ENCODE peak calls at places on chromosomes 2 and 18, in six cellular contexts. C is lower leg skin, S is sigmoid colon, Q is tibial nerve, N is NB4, J is IMR-90. L is an unnamed sample.

GRCh38 chr2:62738981-62739936 is 33.7 kb downstream of the EHBP1 start:
- DNase-seq in C (no peak), S (no peak), Q (no peak), N (no peak), J (no peak), L (no peak)

GRCh38 chr2:95289251-95289650 is 7.9 kb upstream of the KCNIP3 start:
- DNase-seq in C (no peak), S (no peak), Q (no peak), N (no peak), J (no peak), L (no peak)

GRCh38 chr2:74847075-74847858 is 13.3 kb downstream of the HK2 start:
- DNase-seq in C (no peak), S (no peak), Q (no peak), N (peak), J (peak), L (no peak)

GRCh38 chr2:37555457-37555856 is 116.0 kb downstream of the CDC42EP3 start:
- DNase-seq in C (no peak), S (no peak), Q (no peak), N (peak), J (no peak), L (no peak)

GRCh38 chr18:72895548-72895947 is 27.8 kb upstream of the NETO1 start:
- DNase-seq in C (no peak), S (no peak), Q (no peak), N (no peak), J (no peak), L (no peak)

GRCh38 chr18:78406743-78407455 is 572.7 kb upstream of the SALL3 start:
- DNase-seq in C (no peak), S (no peak), Q (no peak), N (peak), J (no peak), L (no peak)

GRCh38 chr2:233331536-233331935 is 22.8 kb upstream of the DGKD start:
- DNase-seq in C (peak), S (peak), Q (peak), N (peak), J (no peak), L (no peak)

GRCh38 chr2:157182204-157182709 is 75.2 kb upstream of the GALNT5 start:
- DNase-seq in C (no peak), S (no peak), Q (no peak), N (no peak), J (peak), L (no peak)

GRCh38 chr2:80311304-80311703 is 6.8 kb upstream of the LRRTM1 start:
- DNase-seq in C (no peak), S (no peak), Q (no peak), N (no peak), J (no peak), L (no peak)

GRCh38 chr2:64837925-64838641 is 151.1 kb upstream of the SLC1A4 start:
- DNase-seq in C (no peak), S (peak), Q (no peak), N (peak), J (no peak), L (no peak)

GRCh38 chr18:47997338-47997780 is 66.9 kb upstream of the SMAD2 start:
- DNase-seq in C (no peak), S (no peak), Q (no peak), N (peak), J (no peak), L (no peak)

GRCh38 chr2:140498360-140498759 is 1632.5 kb downstream of the LRP1B start:
- DNase-seq in C (no peak), S (no peak), Q (no peak), N (no peak), J (no peak), L (no peak)

GRCh38 chr2:72932045-72932444 is 14.7 kb downstream of the EMX1 start:
- DNase-seq in C (no peak), S (no peak), Q (no peak), N (no peak), J (peak), L (peak)

GRCh38 chr18:8991131-8991530 is 111.4 kb upstream of the NDUFV2 start:
- DNase-seq in C (no peak), S (no peak), Q (no peak), N (no peak), J (no peak), L (no peak)

GRCh38 chr2:160287476-160287875 is 87.4 kb upstream of the ITGB6 start:
- DNase-seq in C (no peak), S (no peak), Q (no peak), N (no peak), J (peak), L (no peak)

GRCh38 chr2:119940856-119941255 is 72.0 kb upstream of the EPB41L5 start:
- DNase-seq in C (no peak), S (no peak), Q (no peak), N (no peak), J (no peak), L (no peak)

GRCh38 chr2:144114761-144115160 is 405.2 kb downstream of the ZEB2 start:
- DNase-seq in C (no peak), S (no peak), Q (no peak), N (no peak), J (peak), L (no peak)

GRCh38 chr2:191176801-191177438 is 26.1 kb upstream of the STAT4 start:
- DNase-seq in C (no peak), S (no peak), Q (no peak), N (no peak), J (no peak), L (no peak)

GRCh38 chr18:525066-525797 is 24.7 kb upstream of the COLEC12 start:
- DNase-seq in C (no peak), S (no peak), Q (no peak), N (no peak), J (peak), L (peak)

GRCh38 chr2:100278501-100278900 is 43.8 kb downstream of the LONRF2 start:
- DNase-seq in C (no peak), S (no peak), Q (no peak), N (no peak), J (no peak), L (no peak)
- TF ChIP-seq POLR2A in C (no peak), S (no peak), Q (no peak), N (no peak), J (no peak), L (no peak)

GRCh38 chr2:199468561-199469513 is 11.1 kb upstream of the SATB2 start:
- DNase-seq in C (no peak), S (peak), Q (no peak), N (no peak), J (no peak), L (no peak)
- TF ChIP-seq POLR2A in C (no peak), S (peak), Q (no peak), N (no peak), J (no peak), L (no peak)

DNA sequence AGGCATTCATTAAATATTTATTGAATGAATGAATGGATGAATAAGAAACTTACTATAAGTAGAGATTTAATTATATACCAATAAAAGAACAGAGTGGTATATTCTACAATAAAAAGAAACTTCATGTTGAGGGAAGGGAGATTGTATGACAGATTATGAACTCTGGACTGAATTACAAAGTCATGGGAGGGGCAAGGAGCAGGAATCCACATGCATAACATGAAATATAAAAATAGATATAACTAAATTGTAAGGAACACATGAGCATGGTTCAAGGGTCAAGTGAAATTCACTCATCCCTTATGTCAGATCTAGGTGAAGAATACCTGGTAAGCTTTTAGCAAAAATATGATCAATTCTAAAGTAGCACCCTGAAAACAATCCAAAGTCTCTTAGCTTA is 27.1 kb upstream of the TLK1 start:
- DNase-seq in C (no peak), S (no peak), Q (no peak), N (no peak), J (no peak), L (no peak)
- TF ChIP-seq POLR2A in C (no peak), S (no peak), Q (no peak), N (no peak), J (no peak), L (no peak)

DNA sequence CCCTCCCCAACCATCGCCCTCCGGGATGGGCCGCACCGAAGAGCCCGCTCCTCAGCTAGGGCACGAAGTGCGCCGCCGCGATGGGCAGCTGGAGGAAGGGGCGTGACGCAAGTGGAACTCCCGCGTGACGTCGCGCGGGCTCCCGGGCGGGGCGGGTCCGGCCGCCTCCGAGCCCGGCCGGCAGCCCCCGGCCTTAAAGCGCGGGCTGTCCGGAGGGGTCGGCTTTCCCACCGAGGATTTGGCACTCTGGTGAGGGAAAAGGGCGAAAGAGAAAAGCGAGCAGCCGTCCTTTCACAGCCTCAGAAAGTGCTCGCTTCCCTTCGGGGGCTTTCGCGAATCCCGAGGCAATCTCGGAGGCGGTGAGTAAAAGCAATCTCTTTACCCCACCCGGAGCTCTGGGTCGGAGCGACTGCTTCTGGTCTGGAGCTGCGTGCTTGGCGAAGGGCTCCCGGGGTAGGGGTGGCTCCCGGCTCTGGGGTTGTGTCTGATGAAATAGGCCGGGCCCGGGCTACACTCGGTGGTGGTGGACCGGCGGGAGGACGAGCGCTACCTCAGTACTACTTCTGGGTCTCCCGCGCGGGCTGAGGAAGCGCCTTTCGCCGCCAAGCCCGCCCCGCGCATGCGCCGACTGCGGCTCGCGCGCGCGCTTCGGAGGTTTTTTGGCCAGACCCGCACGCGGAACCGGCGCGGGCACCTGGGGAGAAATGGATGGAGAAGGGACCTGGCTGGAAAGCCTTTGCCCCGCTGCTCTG is at the start of gene RBBP8:
- DNase-seq in C (peak), S (peak), Q (peak), N (peak), J (peak), L (peak)
- TF ChIP-seq POLR2A in C (no peak), S (peak), Q (peak), N (peak), J (peak), L (peak)

GRCh38 chr2:69307696-69308064 is 79.3 kb downstream of the GFPT1 start:
- DNase-seq in C (no peak), S (no peak), Q (no peak), N (no peak), J (no peak), L (no peak)

GRCh38 chr2:69309336-69310048 is 77.5 kb downstream of the GFPT1 start:
- DNase-seq in C (no peak), S (peak), Q (no peak), N (no peak), J (peak), L (no peak)

GRCh38 chr2:69308338-69308737 is 78.7 kb downstream of the GFPT1 start:
- DNase-seq in C (no peak), S (no peak), Q (no peak), N (no peak), J (no peak), L (no peak)

GRCh38 chr2:69310267-69310666 is 76.8 kb downstream of the GFPT1 start:
- DNase-seq in C (no peak), S (no peak), Q (no peak), N (no peak), J (no peak), L (no peak)

DNA sequence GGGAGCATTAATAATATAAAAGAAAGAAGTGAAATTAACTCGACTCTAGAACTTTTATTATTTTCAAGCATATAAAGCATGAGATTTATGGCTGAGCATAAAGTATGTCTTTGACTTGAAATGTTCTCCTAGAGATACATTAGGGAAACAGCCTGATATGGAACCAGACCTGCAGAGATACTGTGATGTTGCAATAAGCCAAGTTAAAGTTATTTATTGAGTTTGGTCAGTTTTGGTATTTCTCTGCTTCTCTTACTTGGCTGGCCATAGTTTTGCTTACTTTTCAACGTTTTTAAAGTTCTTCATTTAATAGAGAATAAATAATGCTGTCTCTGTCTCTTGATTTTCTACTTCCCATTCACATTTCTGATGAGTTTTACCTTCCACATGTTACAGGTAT is 76.0 kb downstream of the GFPT1 start:
- DNase-seq in C (no peak), S (no peak), Q (no peak), N (no peak), J (peak), L (no peak)
- TF ChIP-seq POLR2A in C (no peak), S (no peak), Q (no peak), N (no peak), J (no peak), L (no peak)

L was measured in H54.